ENCODE peak calls at places on chromosome 15, in four cellular contexts. M is GM23338; R is NCI-H774; I is activated CD4-positive, alpha-beta memory T cell treated with anti-CD3 and anti-CD28 coated beads for 36 hours. E is an unnamed sample.

GRCh38 chr15:54149115-54149531 is 170.9 kb downstream of the UNC13C start:
- DNase-seq in R (no peak), M (no peak), I (no peak), E (no peak)

GRCh38 chr15:58576657-58577056 is 144.9 kb downstream of the LIPC start:
- DNase-seq in I (no peak), R (no peak), M (no peak), E (no peak)

GRCh38 chr15:56244811-56245576 is 1.3 kb upstream of the RFX7 start:
- DNase-seq in M (peak; percentile 9), R (no peak), I (peak; percentile 67), E (no peak)

GRCh38 chr15:78069052-78069414 is 8.5 kb downstream of the TBC1D2B start:
- DNase-seq in R (no peak), M (no peak), I (peak; percentile 41), E (no peak)

GRCh38 chr15:79680721-79681120 is 216.1 kb downstream of the MTHFS start:
- DNase-seq in R (no peak), M (peak; percentile 36), I (no peak), E (peak; percentile 46)

GRCh38 chr15:80596521-80596976 is 98.6 kb upstream of the ABHD17C start:
- DNase-seq in M (no peak), R (no peak), I (no peak), E (no peak)

GRCh38 chr15:67189326-67190051 is 65.0 kb downstream of the AAGAB start:
- DNase-seq in I (no peak), R (no peak), M (no peak), E (no peak)

GRCh38 chr15:71414778-71415177 is 299.5 kb downstream of the THSD4 start:
- DNase-seq in I (no peak), M (no peak), R (no peak), E (no peak)

GRCh38 chr15:61633951-61634350 is 404.8 kb upstream of the RORA start:
- DNase-seq in I (no peak), R (no peak), M (no peak), E (no peak)

GRCh38 chr15:100945006-100945405 is 25.8 kb downstream of the LRRK1 start:
- DNase-seq in I (no peak), R (no peak), M (no peak), E (peak; percentile 37)

GRCh38 chr15:39426552-39427532 is 154.0 kb upstream of the THBS1 start:
- DNase-seq in I (peak; percentile 90), M (no peak), R (no peak), E (no peak)

GRCh38 chr15:25051399-25052154 is 96.8 kb downstream of the SNRPN start:
- DNase-seq in M (no peak), R (no peak), I (no peak), E (no peak)

GRCh38 chr15:52023169-52023922 is 4.3 kb downstream of the MAPK6 start:
- DNase-seq in I (no peak), M (no peak), R (no peak), E (no peak)